ENCODE peak calls at places on chromosomes 5 and 9, in nine cellular contexts. V, C, Y, O, G, W, Z, T and B are unnamed samples.

GRCh38 chr9:36470891-36471290 is 70.8 kb upstream of the RNF38 start:
- DNase-seq in W (peak), V (peak), O (peak), T (no peak), C (no peak), G (peak), Y (peak), Z (no peak), B (peak)

GRCh38 chr5:138936225-138936967 is 61.3 kb upstream of the LRRTM2 start:
- DNase-seq in V (no peak), W (peak), O (no peak), Z (no peak), C (no peak), T (no peak), G (no peak), Y (no peak), B (no peak)

GRCh38 chr9:22053178-22053577 is 44.1 kb upstream of the CDKN2B start:
- DNase-seq in C (no peak), V (no peak), O (no peak), G (no peak), W (no peak), Z (no peak), Y (no peak), T (no peak), B (no peak)

GRCh38 chr5:82018462-82018861 is 46.6 kb downstream of the ATG10 start:
- DNase-seq in Z (no peak), C (no peak), O (no peak), Y (no peak), V (no peak), W (peak), G (no peak), T (no peak), B (no peak)

GRCh38 chr9:78903581-78903980 is 606.7 kb downstream of the PSAT1 start:
- DNase-seq in G (no peak), T (no peak), V (no peak), Y (no peak), Z (no peak), W (no peak), C (no peak), O (no peak), B (no peak)

GRCh38 chr5:170315154-170315553 is 17.6 kb upstream of the LCP2 start:
- DNase-seq in V (peak), O (no peak), C (peak), Z (no peak), W (peak), G (no peak), T (no peak), Y (no peak), B (no peak)

GRCh38 chr9:73093740-73094379 is 57.8 kb upstream of the ANXA1 start:
- DNase-seq in Z (no peak), G (peak), Y (no peak), C (no peak), O (no peak), W (peak), V (no peak), T (no peak), B (no peak)

GRCh38 chr5:80566711-80567259 is 3.3 kb downstream of the ANKRD34B start:
- DNase-seq in V (no peak), T (no peak), Z (no peak), C (no peak), W (no peak), G (no peak), O (no peak), Y (no peak), B (no peak)

GRCh38 chr5:179342577-179342976 is 2.7 kb downstream of the ADAMTS2 start:
- DNase-seq in C (no peak), Y (no peak), W (peak), T (no peak), G (peak), V (peak), O (no peak), Z (no peak), B (no peak)

GRCh38 chr5:16431482-16431881 is 34.1 kb downstream of the ZNF622 start:
- DNase-seq in W (no peak), V (no peak), Y (no peak), C (no peak), Z (no peak), O (no peak), G (no peak), T (no peak), B (no peak)

GRCh38 chr5:164052536-164053090 is 547.2 kb downstream of the MAT2B start:
- DNase-seq in C (no peak), Z (no peak), W (no peak), G (no peak), O (no peak), V (no peak), Y (no peak), T (no peak), B (no peak)

GRCh38 chr9:97811534-97812246 is 41.3 kb upstream of the FOXE1 start:
- DNase-seq in G (peak), Z (no peak), W (peak), V (no peak), O (no peak), Y (no peak), T (no peak), C (no peak), B (no peak)

GRCh38 chr5:2897276-2897990 is 146.0 kb upstream of the IRX2 start:
- DNase-seq in O (no peak), C (no peak), Z (peak), V (no peak), W (no peak), G (no peak), T (no peak), Y (no peak), B (no peak)

GRCh38 chr5:65191554-65192126 is 290.1 kb downstream of the ADAMTS6 start:
- DNase-seq in C (no peak), W (peak), T (no peak), O (no peak), Y (no peak), G (no peak), V (no peak), Z (no peak), B (no peak)

GRCh38 chr9:126159661-126160060 is 167.0 kb upstream of the MVB12B start:
- DNase-seq in W (no peak), O (no peak), Z (peak), G (no peak), Y (no peak), T (no peak), V (no peak), C (no peak), B (no peak)

GRCh38 chr5:88248094-88248493 is 20.6 kb downstream of the TMEM161B start:
- DNase-seq in O (no peak), Y (no peak), W (no peak), C (no peak), G (no peak), V (no peak), Z (no peak), T (no peak), B (no peak)

GRCh38 chr5:14341571-14342225 is 198.6 kb downstream of the TRIO start:
- DNase-seq in Y (no peak), G (no peak), C (no peak), T (no peak), V (no peak), O (no peak), Z (no peak), W (no peak), B (no peak)

GRCh38 chr5:6504677-6505414 is 56.2 kb downstream of the UBE2QL1 start:
- DNase-seq in C (peak), Z (no peak), O (no peak), T (no peak), G (peak), W (peak), V (no peak), Y (no peak), B (no peak)

GRCh38 chr5:16807475-16807874 is 128.6 kb downstream of the MYO10 start:
- DNase-seq in V (no peak), T (no peak), C (no peak), Y (no peak), Z (no peak), O (no peak), W (no peak), G (no peak), B (no peak)

GRCh38 chr9:33197279-33197678 is 30.1 kb upstream of the B4GALT1 start:
- DNase-seq in Z (no peak), V (peak), O (no peak), Y (no peak), G (no peak), C (no peak), W (no peak), T (no peak), B (no peak)

GRCh38 chr5:174505621-174506020 is 218.8 kb upstream of the MSX2 start:
- DNase-seq in Z (no peak), V (no peak), G (no peak), T (no peak), W (peak), O (no peak), Y (no peak), C (no peak), B (no peak)

GRCh38 chr9:28810375-28811075 is 1237.2 kb upstream of the C9orf72 start:
- DNase-seq in V (no peak), Z (no peak), Y (no peak), O (no peak), C (no peak), G (no peak), T (no peak), W (no peak), B (no peak)

GRCh38 chr5:129094924-129095797 is 612 bp downstream of the ISOC1 start:
- DNase-seq in W (peak), Z (peak), C (peak), T (peak), V (peak), G (no peak), Y (no peak), O (peak), B (no peak)

GRCh38 chr5:168782172-168782571 is 203.0 kb upstream of the PANK3 start:
- DNase-seq in Y (no peak), W (no peak), Z (no peak), O (no peak), G (no peak), T (no peak), V (no peak), C (no peak), B (no peak)

GRCh38 chr5:101783241-101784095 is 512.6 kb downstream of the SLCO4C1 start:
- DNase-seq in O (no peak), Z (no peak), V (no peak), Y (no peak), G (no peak), W (no peak), T (no peak), C (no peak), B (no peak)

GRCh38 chr5:100188339-100188738 is 346.8 kb upstream of the FAM174A start:
- DNase-seq in C (no peak), V (no peak), G (no peak), O (no peak), Z (no peak), W (no peak), T (no peak), Y (no peak), B (no peak)

GRCh38 chr5:110536120-110537115 is 190.1 kb downstream of the TMEM232 start:
- DNase-seq in Z (no peak), V (no peak), O (no peak), C (no peak), W (no peak), G (no peak), Y (no peak), T (no peak), B (no peak)

GRCh38 chr9:100714372-100715099 is 136.7 kb downstream of the CAVIN4 start:
- DNase-seq in Z (peak), Y (no peak), G (peak), O (no peak), C (no peak), T (no peak), V (no peak), W (peak), B (no peak)